ENCODE peak calls at places on chromosomes 2 and 18, in four cellular contexts. Y, A, Z and L are unnamed samples.
A peak's percentile ranks its signal among the peaks of the same experiment; 100 is the strongest.

GRCh38 chr18:7872569-7872968 is 305.5 kb downstream of the PTPRM start:
- DNase-seq in Y (no peak), A (peak; percentile 67), Z (no peak), L (no peak)

GRCh38 chr2:149221002-149221401 is 109.4 kb upstream of the LYPD6 start:
- DNase-seq in Y (no peak), A (no peak), Z (no peak), L (no peak)

GRCh38 chr2:233413529-233414272 is 59.4 kb downstream of the DGKD start:
- DNase-seq in Z (no peak), Y (no peak), A (peak; percentile 78), L (peak; percentile 81)

GRCh38 chr2:203759692-203760365 is 53.4 kb downstream of the CD28 start:
- DNase-seq in A (peak; percentile 93), Z (no peak), Y (no peak), L (peak; percentile 74)

GRCh38 chr2:45826476-45826875 is 175.0 kb downstream of the PRKCE start:
- DNase-seq in Y (no peak), Z (no peak), A (no peak), L (no peak)

GRCh38 chr18:41532344-41533086 is 422.5 kb upstream of the PIK3C3 start:
- DNase-seq in Z (no peak), A (no peak), Y (no peak), L (no peak)

GRCh38 chr2:220277445-220277960 is 650.1 kb downstream of the SLC4A3 start:
- DNase-seq in Z (no peak), A (peak; percentile 85), Y (no peak), L (peak; percentile 78)

GRCh38 chr18:75121266-75121665 is 87.7 kb downstream of the PTGR3 start:
- DNase-seq in A (no peak), Z (no peak), Y (no peak), L (no peak)

GRCh38 chr2:38959938-38960608 is 70.4 kb downstream of the ARHGEF33 start:
- DNase-seq in Y (no peak), Z (no peak), A (peak; percentile 76), L (no peak)
- TF ChIP-seq CTCF in Y (no peak), Z (no peak), A (no peak), L (no peak)

GRCh38 chr2:84782717-84783442 is 98.0 kb downstream of the TRABD2A start:
- DNase-seq in A (peak; percentile 18), Y (no peak), Z (no peak), L (no peak)
- H3K4me3 ChIP-seq in A (no peak overlapping the region), Y (no peak overlapping the region), Z (no peak overlapping the region), L (no peak overlapping the region)

GRCh38 chr2:328761-329160 is 40.9 kb upstream of the ALKAL2 start:
- DNase-seq in A (peak; percentile 48), Z (no peak), Y (no peak), L (no peak)

GRCh38 chr2:336360-336759 is 48.5 kb upstream of the ALKAL2 start:
- DNase-seq in Z (no peak), Y (no peak), A (no peak), L (no peak)

GRCh38 chr2:332592-332991 is 44.7 kb upstream of the ALKAL2 start:
- DNase-seq in A (no peak), Y (no peak), Z (no peak), L (no peak)
- TF ChIP-seq CTCF in A (no peak), Y (no peak), Z (no peak), L (peak; percentile 31)

DNA sequence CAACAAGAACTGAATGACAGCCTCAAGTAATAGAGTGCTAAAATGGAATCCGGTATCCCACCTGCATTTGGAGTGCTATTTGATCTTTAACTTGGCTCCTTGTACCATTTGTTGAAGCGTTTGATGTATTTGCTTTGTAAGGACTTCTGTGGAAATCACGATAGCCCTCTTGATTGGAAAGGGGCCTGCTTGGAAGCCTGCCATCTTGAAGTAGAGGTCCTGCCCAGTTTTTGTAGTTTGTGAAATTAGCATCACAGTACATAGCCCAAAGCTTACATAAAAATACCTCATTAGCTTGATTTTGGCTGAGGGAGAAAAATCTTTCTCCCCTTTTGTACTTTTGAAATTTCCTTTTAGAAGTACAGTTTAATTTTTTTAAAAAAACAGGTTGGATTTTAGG is 2.7 kb downstream of the CDCA7 start:
- DNase-seq in Z (no peak), Y (no peak), A (no peak), L (no peak)
- H3K4me3 ChIP-seq in Z (no peak overlapping the region), Y (no peak overlapping the region), A (no peak overlapping the region), L (no peak overlapping the region)

DNA sequence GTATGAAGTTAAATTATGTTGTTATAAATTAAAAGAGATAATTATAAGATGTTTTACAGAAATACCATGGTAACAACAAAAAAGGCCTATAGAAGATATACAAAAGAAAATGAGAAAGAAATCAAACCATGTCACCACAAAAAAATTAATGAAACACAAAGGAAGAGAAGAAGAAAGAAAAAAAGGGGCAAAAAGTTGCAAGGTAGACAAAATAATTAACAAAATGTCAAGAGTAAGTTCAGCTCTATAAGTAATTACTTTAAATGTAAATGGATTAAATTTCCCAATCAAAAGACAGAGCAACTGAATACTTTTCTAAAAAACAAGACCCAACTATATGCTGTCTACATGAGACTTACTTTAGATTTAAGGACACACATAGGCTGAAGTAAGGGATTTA is 378.4 kb upstream of the FSHR start:
- DNase-seq in Z (no peak), Y (no peak), A (no peak), L (no peak)
- TF ChIP-seq CTCF in Z (no peak), Y (no peak), A (no peak), L (no peak)

GRCh38 chr18:65056575-65056974 is 694.2 kb upstream of the CDH7 start:
- DNase-seq in A (no peak), Z (no peak), Y (no peak), L (no peak)

GRCh38 chr18:65057439-65058083 is 693.3 kb upstream of the CDH7 start:
- DNase-seq in Y (no peak), A (no peak), Z (no peak), L (no peak)
- H3K4me3 ChIP-seq in Y (no peak overlapping the region), A (no peak overlapping the region), Z (no peak overlapping the region), L (no peak overlapping the region)

DNA sequence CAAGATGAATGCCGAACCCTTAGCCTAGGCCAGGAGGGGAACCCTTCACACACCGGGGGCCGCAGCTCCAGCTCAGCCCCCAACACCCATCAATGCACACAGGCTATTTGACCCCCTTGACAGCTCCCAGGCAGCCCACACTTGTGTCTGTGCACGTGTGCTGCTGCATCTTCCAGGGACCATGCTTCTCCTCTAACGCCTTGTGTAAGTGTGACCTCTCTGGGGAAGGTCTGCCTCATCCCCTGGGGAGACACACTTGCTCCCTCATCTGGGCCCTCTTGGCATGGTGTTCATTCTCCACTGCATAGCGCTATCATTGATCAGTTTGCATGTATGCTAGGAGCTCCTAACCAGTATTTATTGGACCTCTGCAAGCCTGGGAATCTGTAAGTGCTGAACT is 120.0 kb upstream of the FHL2 start:
- DNase-seq in Z (no peak), Y (no peak), A (no peak), L (no peak)
- TF ChIP-seq CTCF in Z (no peak), Y (peak; percentile 77), A (no peak), L (peak; percentile 43)

DNA sequence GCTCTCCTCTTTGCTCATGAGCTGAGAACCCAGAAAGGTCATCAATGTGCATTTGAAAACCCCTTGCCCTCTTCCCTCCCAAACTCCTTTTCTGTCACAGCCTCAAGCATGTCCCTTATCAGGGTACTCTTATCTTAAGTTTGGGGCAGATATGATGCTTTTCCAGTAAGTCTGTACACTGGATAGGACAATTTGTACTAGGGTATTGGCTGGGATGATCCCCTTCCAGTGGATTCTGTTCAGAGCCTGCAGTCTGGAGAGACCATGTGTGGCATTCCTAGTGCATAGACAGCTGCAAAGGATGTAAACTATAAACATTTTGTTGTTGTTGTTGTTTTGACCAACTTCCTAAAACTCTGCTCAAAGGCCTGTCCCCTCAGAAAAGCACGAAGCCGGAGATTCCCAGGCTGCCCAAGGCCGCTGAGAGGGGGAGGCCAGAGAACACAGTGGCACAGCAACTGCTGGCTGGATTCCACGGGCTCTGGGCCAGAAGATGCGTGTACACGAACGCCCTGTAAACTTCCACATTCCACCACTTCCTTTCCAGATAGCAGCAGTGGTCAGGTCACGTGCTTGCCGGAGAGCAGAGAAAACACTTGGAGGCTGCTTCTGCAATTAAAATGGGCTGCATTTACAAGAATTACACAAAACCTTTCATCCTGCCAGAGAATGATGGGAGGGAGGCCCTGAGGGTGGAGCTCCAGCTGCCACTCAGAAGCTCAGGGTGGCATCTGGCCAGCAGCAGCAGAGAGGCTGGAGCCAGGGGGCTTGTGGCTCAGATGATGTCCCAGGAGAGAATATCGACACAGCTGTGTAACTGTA is 42.1 kb downstream of the BMP10 start:
- DNase-seq in Y (peak; percentile 81), Z (peak; percentile 64), A (peak; percentile 88), L (peak; percentile 80)
- H3K4me3 ChIP-seq in Y (no peak overlapping the region), Z (no peak overlapping the region), A (no peak overlapping the region), L (no peak overlapping the region)

DNA sequence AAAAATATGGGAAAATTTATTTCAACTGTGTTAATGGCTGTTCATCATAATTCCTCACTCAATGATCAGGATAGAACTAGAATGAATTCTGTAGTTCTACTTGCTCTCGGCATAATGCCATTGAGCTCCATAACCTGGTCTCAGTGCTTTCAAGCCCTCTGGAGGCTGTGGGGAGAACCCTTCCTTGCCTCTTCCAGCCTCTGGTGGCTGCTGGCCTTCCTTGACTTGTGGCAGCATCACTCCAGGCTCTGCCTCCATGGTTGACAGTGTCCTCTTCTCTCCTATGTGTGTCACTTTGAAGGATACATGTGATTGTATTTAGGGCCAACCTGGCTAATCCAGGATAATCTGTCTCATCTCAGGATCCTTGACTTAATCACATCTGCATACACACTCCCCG is 26.9 kb upstream of the CABYR start:
- DNase-seq in Y (no peak), Z (no peak), A (no peak), L (no peak)
- TF ChIP-seq CTCF in Y (peak; percentile 4), Z (no peak), A (no peak), L (peak; percentile 23)

GRCh38 chr18:46072959-46073358 is 899 bp upstream of the PSTPIP2 start:
- DNase-seq in Z (no peak), Y (no peak), A (no peak), L (no peak)
- H3K4me3 ChIP-seq in Z (no peak overlapping the region), Y (no peak overlapping the region), A (no peak overlapping the region), L (no peak overlapping the region)